ENCODE peak calls at places on chromosome 20, in eight cellular contexts. S is uterus; Z is tibial artery; C is lower lobe of right lung; P is GM06990; E is astrocyte of the spinal cord; N is CD8-positive, alpha-beta T cell; V is fibroblast of pulmonary artery. Q is an unnamed sample.

GRCh38 chr20:37565134-37565811 is 37.6 kb upstream of the BLCAP start:
- DNase-seq in S (no peak), Z (no peak), C (no peak), P (no peak), E (no peak), N (no peak), V (no peak), Q (no peak)

GRCh38 chr20:24796236-24796635 is 152.8 kb upstream of the CST7 start:
- DNase-seq in S (no peak), Z (no peak), C (peak; percentile 28), P (no peak), E (no peak), N (no peak), V (no peak), Q (no peak)

GRCh38 chr20:25389381-25389857 is 1.2 kb downstream of the ABHD12 start:
- DNase-seq in S (no peak), Z (no peak), C (no peak), P (no peak), E (peak; percentile 50), N (no peak), V (peak; percentile 41), Q (no peak)

GRCh38 chr20:2920473-2920872 is 47.2 kb downstream of the PTPRA start:
- DNase-seq in S (no peak), Z (no peak), C (no peak), P (no peak), E (no peak), N (no peak), V (no peak), Q (no peak)

GRCh38 chr20:9592419-9592818 is 78.0 kb downstream of the LAMP5 start:
- DNase-seq in S (no peak), Z (no peak), C (no peak), P (no peak), E (no peak), N (no peak), V (no peak), Q (no peak)

GRCh38 chr20:58626076-58626475 is 25.0 kb upstream of the STX16 start:
- DNase-seq in S (no peak), Z (no peak), C (no peak), P (no peak), E (no peak), N (no peak), V (no peak), Q (no peak)

GRCh38 chr20:10761232-10761631 is 87.4 kb upstream of the JAG1 start:
- DNase-seq in S (no peak), Z (no peak), C (no peak), P (no peak), E (peak; percentile 86), N (no peak), V (peak; percentile 86), Q (no peak)

GRCh38 chr20:58650181-58650775 is 805 bp upstream of the STX16 start:
- DNase-seq in S (peak; percentile 57), Z (no peak), C (peak; percentile 64), P (peak; percentile 53), E (no peak), N (peak; percentile 16), V (no peak), Q (no peak)

GRCh38 chr20:59435496-59435895 is 135.1 kb downstream of the EDN3 start:
- DNase-seq in S (no peak), Z (no peak), C (no peak), P (no peak), E (no peak), N (no peak), V (no peak), Q (no peak)

GRCh38 chr20:37726321-37726720 is 32.5 kb downstream of the CTNNBL1 start:
- DNase-seq in S (no peak), Z (no peak), C (no peak), P (no peak), E (no peak), N (no peak), V (no peak), Q (no peak)

GRCh38 chr20:51303731-51304670 is 238.5 kb downstream of the NFATC2 start:
- DNase-seq in S (no peak), Z (no peak), C (no peak), P (no peak), E (no peak), N (no peak), V (no peak), Q (no peak)
- H3K4me3 ChIP-seq in S (no peak overlapping the region), Z (no peak overlapping the region), C (no peak overlapping the region), P (no peak overlapping the region), E (no peak overlapping the region), N (no peak overlapping the region), V (no peak overlapping the region), Q (no peak overlapping the region)

GRCh38 chr20:56506103-56506502 is 18.4 kb upstream of the FAM209A start:
- DNase-seq in S (no peak), Z (no peak), C (no peak), P (no peak), E (no peak), N (no peak), V (peak; percentile 64), Q (no peak)

GRCh38 chr20:56503911-56504310 is 20.6 kb upstream of the FAM209A start:
- DNase-seq in S (no peak), Z (no peak), C (no peak), P (no peak), E (no peak), N (no peak), V (no peak), Q (no peak)

GRCh38 chr20:56501116-56501515 is 23.4 kb upstream of the FAM209A start:
- DNase-seq in S (no peak), Z (no peak), C (no peak), P (no peak), E (no peak), N (no peak), V (no peak), Q (no peak)

DNA sequence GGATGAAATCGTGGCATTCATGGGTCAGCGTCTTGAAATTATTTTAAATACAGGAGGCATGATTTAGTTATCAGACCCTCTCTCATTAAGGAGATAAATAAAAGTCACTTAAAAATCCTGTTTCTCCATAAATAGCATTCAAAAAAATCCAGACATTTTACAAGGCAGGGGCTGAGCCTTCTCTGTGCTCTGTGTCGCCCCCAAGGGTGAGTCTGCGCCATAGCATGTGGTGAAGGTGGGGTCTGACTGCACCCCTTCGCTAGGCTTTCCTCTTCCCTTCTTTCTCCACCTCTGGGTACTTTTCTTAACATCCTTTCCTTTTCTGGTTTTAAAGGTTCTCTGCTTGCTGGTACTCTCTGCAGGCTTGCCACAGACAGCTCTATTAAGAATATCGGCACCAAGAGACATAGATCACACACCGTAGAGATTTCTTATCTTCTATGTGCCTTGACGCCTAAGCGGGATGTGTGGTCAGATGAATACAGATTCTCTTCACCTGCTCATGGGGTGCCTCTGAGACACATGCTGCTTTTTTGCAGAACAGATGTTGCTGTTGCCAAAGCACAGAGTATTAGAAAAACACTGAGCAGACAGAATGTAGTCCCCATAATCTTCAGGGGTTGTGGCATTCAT is 20.1 kb upstream of the FAM209A start:
- DNase-seq in S (no peak), Z (no peak), C (no peak), P (no peak), E (no peak), N (no peak), V (no peak), Q (no peak)
- TF ChIP-seq CTCF in S (no peak), Z (no peak), C (peak; percentile 38), P (peak; percentile 41), E (peak; percentile 74), N (peak; percentile 63), V (peak; percentile 50), Q (peak; percentile 55)

DNA sequence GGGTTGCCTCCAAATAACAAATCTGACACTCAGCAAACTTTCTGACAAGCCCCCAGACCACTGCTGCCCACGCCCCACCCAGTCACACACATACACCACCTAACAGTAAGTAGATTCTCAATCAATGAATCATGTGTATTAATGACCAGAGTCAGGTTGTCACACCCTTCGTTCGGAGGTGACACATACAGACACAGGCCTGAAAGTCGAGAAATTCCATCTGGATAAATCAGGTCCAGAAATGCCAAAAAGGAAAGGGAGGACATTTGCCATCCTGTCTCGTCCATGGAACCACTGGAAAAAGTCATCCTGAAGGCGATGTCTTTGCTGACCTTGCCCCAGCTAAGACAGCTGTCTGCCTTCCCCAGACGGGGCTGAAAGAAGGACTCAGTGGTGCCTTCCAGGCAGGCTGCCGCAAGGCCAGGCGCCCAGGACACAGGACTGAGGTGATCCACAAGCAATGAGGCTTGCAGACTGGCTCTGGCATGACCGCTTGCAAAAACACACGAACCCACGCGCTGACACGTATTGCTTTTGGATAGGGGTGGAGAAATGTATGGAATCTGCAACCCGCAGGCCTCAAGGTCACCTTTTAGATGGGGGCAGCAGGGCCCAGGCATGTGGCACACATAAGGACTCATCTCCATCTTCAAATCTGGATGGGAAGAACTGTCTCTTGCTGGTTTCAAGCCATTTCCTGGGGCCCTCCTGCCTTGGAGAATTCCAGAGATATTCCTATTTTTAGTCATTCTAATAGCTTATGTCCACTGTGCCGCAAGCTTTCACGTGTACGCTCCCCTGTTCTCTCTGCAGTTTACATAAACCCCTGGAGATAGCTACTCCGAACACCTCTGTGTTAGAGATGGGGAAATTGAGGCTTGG is 9.0 kb downstream of the NFATC2 start:
- DNase-seq in S (no peak), Z (no peak), C (no peak), P (no peak), E (peak; percentile 59), N (no peak), V (peak; percentile 1), Q (no peak)
- H3K4me3 ChIP-seq in S (no peak overlapping the region), Z (no peak overlapping the region), C (no peak overlapping the region), P (no peak overlapping the region), E (no peak overlapping the region), N (no peak overlapping the region), V (no peak overlapping the region), Q (no peak overlapping the region)

GRCh38 chr20:35000311-35000921 is 44.7 kb downstream of the MYH7B start:
- DNase-seq in S (no peak), Z (no peak), C (no peak), P (no peak), E (no peak), N (no peak), V (no peak), Q (no peak)

GRCh38 chr20:35000922-35001595 is 45.4 kb downstream of the MYH7B start:
- DNase-seq in S (no peak), Z (no peak), C (no peak), P (no peak), E (no peak), N (no peak), V (no peak), Q (no peak)

GRCh38 chr20:35002426-35003210 is 47.0 kb downstream of the MYH7B start:
- DNase-seq in S (no peak), Z (no peak), C (peak; percentile 28), P (no peak), E (no peak), N (no peak), V (no peak), Q (no peak)

GRCh38 chr20:35003211-35004031 is 47.8 kb downstream of the MYH7B start:
- DNase-seq in S (no peak), Z (no peak), C (peak; percentile 19), P (no peak), E (no peak), N (no peak), V (no peak), Q (no peak)

DNA sequence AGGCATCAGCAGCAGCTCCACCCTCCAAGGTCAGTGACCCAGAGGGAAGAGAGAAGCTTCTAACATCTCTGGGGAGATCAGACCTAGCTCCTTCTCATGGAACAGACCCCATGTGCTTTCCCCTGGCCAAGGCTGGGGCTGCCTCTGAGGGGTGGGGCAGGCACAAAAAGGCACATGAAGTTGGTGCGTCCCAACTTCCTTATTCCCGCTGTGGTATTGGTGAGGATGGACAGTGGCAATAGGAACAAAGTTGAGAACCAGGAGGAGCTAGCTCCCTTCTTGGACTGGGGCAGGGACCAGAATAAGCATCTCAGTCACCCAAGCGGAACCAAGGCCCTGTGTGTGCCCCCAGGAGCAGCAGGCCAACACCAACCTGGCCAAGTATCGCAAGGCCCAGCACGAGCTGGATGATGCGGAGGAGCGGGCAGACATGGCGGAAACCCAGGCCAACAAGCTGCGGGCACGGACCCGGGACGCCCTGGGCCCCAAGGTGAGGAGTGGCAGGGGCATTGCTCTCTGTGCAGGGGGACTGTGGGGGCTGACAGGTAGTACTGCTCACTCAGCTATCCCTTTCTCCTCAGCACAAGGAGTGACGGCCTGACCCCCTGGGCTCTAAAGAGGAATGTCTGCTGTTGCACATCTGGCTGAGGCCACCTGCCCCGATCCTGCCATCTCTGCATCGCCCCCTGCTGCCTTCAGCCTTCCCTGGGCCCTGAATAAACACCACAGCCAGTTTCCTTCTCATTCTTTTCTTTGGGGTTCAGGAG is 46.1 kb downstream of the MYH7B start:
- DNase-seq in S (no peak), Z (no peak), C (peak; percentile 25), P (no peak), E (no peak), N (no peak), V (no peak), Q (no peak)
- TF ChIP-seq CTCF in S (no peak), Z (no peak), C (no peak), P (peak; percentile 37), E (peak; percentile 38), N (no peak), V (peak; percentile 35), Q (peak; percentile 37)

Q was measured in BJ.